ENCODE peak calls at places on chromosomes 11 and 22, in four cellular contexts. V is K562, D is HepG2, F is HCT116. X is an unnamed sample.

GRCh38 chr11:18485905-18486528 is 30.4 kb downstream of the LDHAL6A start:
- DNase-seq in V (no peak), D (no peak), F (no peak), X (no peak)

GRCh38 chr11:111455291-111456085 is 56.7 kb downstream of the BTG4 start:
- DNase-seq in V (no peak), D (no peak), F (no peak), X (no peak)

GRCh38 chr11:14906614-14907392 is 14.8 kb upstream of the CYP2R1 start:
- DNase-seq in V (no peak), D (no peak), F (no peak), X (no peak)

GRCh38 chr11:9977554-9977953 is 313.7 kb downstream of the SWAP70 start:
- DNase-seq in V (no peak), D (no peak), F (no peak), X (no peak)

GRCh38 chr11:13294771-13295579 is 17.4 kb downstream of the BMAL1 start:
- DNase-seq in V (no peak), D (no peak), F (no peak), X (no peak)

GRCh38 chr11:102318469-102318868 is 1.2 kb downstream of the BIRC3 start:
- DNase-seq in V (no peak), D (no peak), F (no peak), X (no peak)

GRCh38 chr22:26903030-26903856 is 245.9 kb downstream of the MIAT start:
- DNase-seq in V (no peak), D (no peak), F (no peak), X (no peak)

GRCh38 chr22:46122511-46122971 is 27.8 kb upstream of the PPARA start:
- DNase-seq in V (peak; percentile 84), D (peak; percentile 37), F (peak; percentile 8), X (no peak)

GRCh38 chr11:129896062-129896461 is 684 bp upstream of the NFRKB start:
- DNase-seq in V (no peak), D (no peak), F (no peak), X (no peak)

GRCh38 chr11:119320593-119321524 is 3.9 kb upstream of the MCAM start:
- DNase-seq in V (peak; percentile 81), D (no peak), F (no peak), X (no peak)

GRCh38 chr11:129709801-129710398 is 105.7 kb upstream of the TMEM45B start:
- DNase-seq in V (no peak), D (no peak), F (no peak), X (no peak)

GRCh38 chr11:105033781-105034180 is 1.2 kb downstream of the CASP1 start:
- DNase-seq in V (no peak), D (no peak), F (no peak), X (no peak)

GRCh38 chr11:35980646-35981402 is 37.0 kb downstream of the LDLRAD3 start:
- DNase-seq in V (no peak), D (no peak), F (no peak), X (no peak)

GRCh38 chr22:36445158-36445668 is 36.2 kb downstream of the TXN2 start:
- DNase-seq in V (no peak), D (peak; percentile 47), F (no peak), X (no peak)

GRCh38 chr22:20777420-20778177 is 3.7 kb downstream of the SERPIND1 start:
- DNase-seq in V (peak; percentile 97), D (peak; percentile 99), F (peak; percentile 70), X (no peak)

GRCh38 chr22:24424001-24424900 is 3.1 kb upstream of the ADORA2A start:
- DNase-seq in V (peak; percentile 56), D (no peak), F (no peak), X (no peak)

GRCh38 chr22:45907996-45908395 is 69.0 kb downstream of the WNT7B start:
- DNase-seq in V (no peak), D (no peak), F (no peak), X (no peak)

GRCh38 chr11:59173080-59173963 is 1.4 kb downstream of the DTX4 start:
- DNase-seq in V (no peak), D (peak; percentile 13), F (no peak), X (no peak)

GRCh38 chr11:66317322-66317765 is 500 bp upstream of the CD248 start:
- DNase-seq in V (no peak), D (peak; percentile 18), F (no peak), X (no peak)

GRCh38 chr11:70067036-70067435 is 11.1 kb upstream of the ANO1 start:
- DNase-seq in V (no peak), D (no peak), F (no peak), X (no peak)

GRCh38 chr11:2589538-2589934 is 110.3 kb downstream of the KCNQ1OT1 start:
- DNase-seq in V (no peak), D (no peak), F (no peak), X (no peak)

GRCh38 chr11:64869571-64870175 is 8.7 kb downstream of the EHD1 start:
- DNase-seq in V (peak; percentile 19), D (peak; percentile 42), F (no peak), X (no peak)

GRCh38 chr22:49937758-49938564 is 19.5 kb downstream of the CRELD2 start:
- DNase-seq in V (no peak), D (peak; percentile 76), F (no peak), X (no peak)

GRCh38 chr22:28894320-28894719 is 10.9 kb downstream of the ZNRF3 start:
- DNase-seq in V (no peak), D (no peak), F (no peak), X (no peak)

GRCh38 chr11:86442420-86442819 is 67.7 kb downstream of the CCDC81 start:
- DNase-seq in V (no peak), D (no peak), F (no peak), X (no peak)

GRCh38 chr22:39241632-39242388 is 3.0 kb downstream of the PDGFB start:
- DNase-seq in V (no peak), D (no peak), F (no peak), X (no peak)

GRCh38 chr22:39242809-39243442 is 1.9 kb downstream of the PDGFB start:
- DNase-seq in V (peak; percentile 51), D (peak; percentile 60), F (no peak), X (no peak)

GRCh38 chr22:39242389-39242808 is 2.4 kb downstream of the PDGFB start:
- DNase-seq in V (peak; percentile 42), D (no peak), F (no peak), X (no peak)

GRCh38 chr22:39239561-39240423 is 5.0 kb downstream of the PDGFB start:
- DNase-seq in V (no peak), D (no peak), F (no peak), X (no peak)

DNA sequence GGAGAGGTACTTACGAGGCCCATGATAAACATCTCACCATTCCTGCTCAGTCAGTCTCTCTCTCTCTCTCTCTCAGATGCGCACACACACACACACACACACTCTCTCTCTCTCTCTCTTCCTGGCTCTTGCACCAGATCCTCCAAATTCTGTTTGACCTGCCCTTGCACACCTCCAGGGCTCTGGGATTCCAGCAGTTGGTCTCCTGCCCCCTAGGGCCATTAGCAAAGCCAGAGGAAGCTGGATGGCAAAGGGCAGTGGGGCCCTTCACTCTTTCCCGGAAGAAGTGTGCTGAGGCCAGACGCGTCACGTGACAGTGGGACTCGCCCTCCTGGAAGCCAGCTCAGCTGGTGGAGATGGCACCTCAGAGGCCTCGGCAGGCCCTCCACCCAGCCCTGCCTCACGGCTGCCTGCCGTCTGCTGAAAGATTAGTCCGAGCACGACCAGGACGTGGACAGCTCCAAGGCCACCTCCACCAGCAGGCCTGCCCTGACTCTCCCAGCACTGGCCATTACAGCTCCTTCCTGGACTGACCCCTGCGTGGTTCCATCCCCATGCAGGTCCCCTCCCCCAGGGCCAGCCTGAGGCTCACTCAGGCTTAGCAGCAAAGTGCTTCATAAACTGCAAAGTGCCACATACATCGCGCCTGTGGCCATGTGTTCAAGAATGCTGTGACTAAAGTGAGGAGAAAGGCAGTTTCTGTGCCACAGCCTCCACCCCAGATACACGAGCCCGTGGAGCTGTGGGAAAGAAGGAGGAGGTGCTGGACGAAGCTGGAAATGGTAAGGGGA is 3.7 kb downstream of the PDGFB start:
- DNase-seq in V (peak; percentile 38), D (peak; percentile 91), F (peak; percentile 64), X (peak; percentile 39)
- TF ChIP-seq TCF7L2 in V (no peak), D (no peak), F (no peak), X (no peak)

DNA sequence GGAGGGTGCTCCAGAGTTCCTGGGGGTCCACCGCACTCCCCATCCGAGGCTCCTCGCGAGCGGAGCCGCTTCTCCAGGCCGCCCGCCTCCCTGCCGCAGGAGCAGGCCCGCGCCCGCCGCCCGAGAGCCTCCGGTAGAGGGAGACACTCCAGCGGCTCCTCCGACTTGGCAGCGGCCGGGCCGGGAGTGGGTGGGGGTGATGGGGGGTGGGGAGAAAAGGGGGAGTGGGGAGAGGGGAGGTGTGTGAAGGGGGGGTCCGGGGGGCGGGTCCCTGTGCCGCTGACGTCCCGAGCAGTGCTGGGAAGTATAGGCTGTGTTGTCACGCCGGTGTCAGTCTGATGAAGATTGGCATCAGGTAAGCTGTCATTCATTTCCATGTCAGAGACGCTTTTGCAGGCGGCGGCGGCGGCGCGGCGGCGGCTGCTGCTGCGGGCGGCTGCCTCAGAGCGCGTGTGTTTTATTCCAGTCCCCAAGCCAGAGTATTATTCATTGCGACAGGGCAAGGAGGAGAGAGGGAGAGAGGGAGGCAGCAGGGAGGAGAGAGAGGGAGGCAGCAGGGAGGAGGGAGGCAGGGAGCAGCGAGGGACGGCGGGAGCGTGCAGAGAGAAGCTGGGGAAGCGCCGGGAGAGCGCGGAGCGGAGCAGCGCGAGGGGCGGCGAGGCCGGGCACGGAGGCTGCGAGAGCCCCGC is at the start of gene PKNOX2:
- DNase-seq in V (peak; percentile 66), D (peak; percentile 15), F (peak; percentile 3), X (no peak)
- TF ChIP-seq REST in V (no peak), D (no peak), F (no peak), X (no peak)

GRCh38 chr22:38844661-38845367 is 986 bp upstream of the NPTXR start:
- DNase-seq in V (no peak), D (no peak), F (no peak), X (no peak)
- TF ChIP-seq TCF7L2 in V (no peak), D (no peak), F (no peak), X (no peak)

GRCh38 chr11:57290288-57290687 is 34.5 kb downstream of the TNKS1BP1 start:
- DNase-seq in V (no peak), D (no peak), F (no peak), X (no peak)

GRCh38 chr11:57283231-57283990 is 41.3 kb downstream of the TNKS1BP1 start:
- DNase-seq in V (no peak), D (no peak), F (no peak), X (no peak)

GRCh38 chr11:57287884-57288283 is 36.9 kb downstream of the TNKS1BP1 start:
- DNase-seq in V (no peak), D (no peak), F (no peak), X (no peak)

GRCh38 chr11:57294225-57295131 is 30.3 kb downstream of the TNKS1BP1 start:
- DNase-seq in V (no peak), D (no peak), F (no peak), X (no peak)

DNA sequence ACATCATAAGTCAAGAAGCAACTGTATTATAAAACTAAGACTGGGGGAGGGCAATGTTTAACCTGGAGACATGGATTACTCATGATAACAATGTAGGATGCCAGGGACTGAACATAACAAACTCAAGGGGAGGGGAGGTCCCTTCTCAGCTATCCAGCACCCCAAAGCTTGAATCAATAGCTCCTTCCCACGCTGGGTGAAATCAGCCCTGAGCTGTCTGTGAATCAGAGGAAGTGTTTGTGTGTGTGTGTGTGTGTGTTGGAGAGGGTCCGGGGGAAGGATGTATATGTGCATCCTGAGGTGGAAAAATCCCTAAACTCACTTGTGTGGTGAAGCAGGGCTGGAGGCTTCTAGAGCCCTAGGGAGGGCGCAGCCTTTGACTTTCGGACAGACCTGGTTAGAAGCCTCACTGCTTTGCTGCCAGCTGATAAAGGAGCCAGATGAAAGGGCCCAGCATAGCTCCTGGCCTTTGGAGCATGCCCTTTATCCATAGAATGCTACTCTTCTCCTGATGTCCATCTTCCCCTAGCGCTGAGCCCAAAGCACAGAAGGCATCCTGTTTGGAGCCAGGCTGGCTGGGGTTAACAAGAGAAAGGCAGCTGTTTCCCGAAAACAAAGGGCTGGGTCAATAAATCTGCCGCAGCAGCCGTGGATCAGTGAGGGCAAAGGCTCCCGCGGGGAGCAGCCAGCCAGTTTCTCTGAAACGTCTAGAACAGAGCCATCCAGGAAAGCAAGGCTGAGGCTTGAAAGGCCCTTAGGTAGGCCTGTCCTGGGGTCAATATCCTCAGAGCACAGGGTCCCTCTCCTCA is 35.8 kb downstream of the TNKS1BP1 start:
- DNase-seq in V (no peak), D (peak; percentile 41), F (no peak), X (no peak)
- TF ChIP-seq REST in V (no peak), D (no peak), F (no peak), X (no peak)